ENCODE peak calls at places on chromosomes 1 and 21, in ten cellular contexts. One of them, this sample, is unnamed.

GRCh38 chr21:38327984-38328383 is 71.2 kb downstream of the KCNJ15 start:
- DNase-seq in adrenal gland: no peak
- DNase-seq in WERI-Rb-1: no peak
- DNase-seq in fibroblast of gingiva: no peak
- DNase-seq in stimulated activated CD4-positive, alpha-beta T cell treated with anti-CD3 and anti-CD28 coated beads, Interleukin-12 subunit alpha, Interleukin-12 subunit beta, amount 100 ng/mL, for 4 hours: no peak
- DNase-seq in type B pancreatic cell: no peak
- DNase-seq in activated CD4-positive, alpha-beta memory T cell treated with anti-CD3 and anti-CD28 coated beads, Interleukin-2, amount 10 ng/mL, durations not matched to agents 7 days and 5 days: no peak
- DNase-seq in body of pancreas: no peak
- DNase-seq in fibroblast of lung: no peak
- DNase-seq in upper lobe of left lung: no peak
- DNase-seq in this sample: peak; percentile 70

GRCh38 chr1:25556791-25557476 is 13.5 kb downstream of the LDLRAP1 start:
- DNase-seq in adrenal gland: no peak
- DNase-seq in WERI-Rb-1: no peak
- DNase-seq in fibroblast of gingiva: no peak
- DNase-seq in stimulated activated CD4-positive, alpha-beta T cell treated with anti-CD3 and anti-CD28 coated beads, Interleukin-12 subunit alpha, Interleukin-12 subunit beta, amount 100 ng/mL, for 4 hours: no peak
- DNase-seq in type B pancreatic cell: no peak
- DNase-seq in activated CD4-positive, alpha-beta memory T cell treated with anti-CD3 and anti-CD28 coated beads, Interleukin-2, amount 10 ng/mL, durations not matched to agents 7 days and 5 days: peak; percentile 43
- DNase-seq in body of pancreas: no peak
- DNase-seq in fibroblast of lung: peak; percentile 57
- DNase-seq in upper lobe of left lung: peak; percentile 63
- DNase-seq in this sample: peak; percentile 68

GRCh38 chr1:202046227-202046626 is 35.8 kb downstream of the ELF3 start:
- DNase-seq in adrenal gland: no peak
- DNase-seq in WERI-Rb-1: no peak
- DNase-seq in fibroblast of gingiva: no peak
- DNase-seq in stimulated activated CD4-positive, alpha-beta T cell treated with anti-CD3 and anti-CD28 coated beads, Interleukin-12 subunit alpha, Interleukin-12 subunit beta, amount 100 ng/mL, for 4 hours: no peak
- DNase-seq in type B pancreatic cell: no peak
- DNase-seq in activated CD4-positive, alpha-beta memory T cell treated with anti-CD3 and anti-CD28 coated beads, Interleukin-2, amount 10 ng/mL, durations not matched to agents 7 days and 5 days: no peak
- DNase-seq in body of pancreas: peak; percentile 97
- DNase-seq in fibroblast of lung: no peak
- DNase-seq in upper lobe of left lung: peak; percentile 92
- DNase-seq in this sample: no peak

GRCh38 chr1:200153277-200154055 is 126.0 kb downstream of the NR5A2 start:
- DNase-seq in adrenal gland: no peak
- DNase-seq in WERI-Rb-1: no peak
- DNase-seq in fibroblast of gingiva: no peak
- DNase-seq in stimulated activated CD4-positive, alpha-beta T cell treated with anti-CD3 and anti-CD28 coated beads, Interleukin-12 subunit alpha, Interleukin-12 subunit beta, amount 100 ng/mL, for 4 hours: peak; percentile 32
- DNase-seq in type B pancreatic cell: no peak
- DNase-seq in activated CD4-positive, alpha-beta memory T cell treated with anti-CD3 and anti-CD28 coated beads, Interleukin-2, amount 10 ng/mL, durations not matched to agents 7 days and 5 days: peak; percentile 45
- DNase-seq in body of pancreas: no peak
- DNase-seq in fibroblast of lung: no peak
- DNase-seq in upper lobe of left lung: no peak
- DNase-seq in this sample: no peak

GRCh38 chr1:63945943-63946342 is 172.1 kb downstream of the ROR1 start:
- DNase-seq in adrenal gland: no peak
- DNase-seq in WERI-Rb-1: no peak
- DNase-seq in fibroblast of gingiva: no peak
- DNase-seq in stimulated activated CD4-positive, alpha-beta T cell treated with anti-CD3 and anti-CD28 coated beads, Interleukin-12 subunit alpha, Interleukin-12 subunit beta, amount 100 ng/mL, for 4 hours: no peak
- DNase-seq in type B pancreatic cell: no peak
- DNase-seq in activated CD4-positive, alpha-beta memory T cell treated with anti-CD3 and anti-CD28 coated beads, Interleukin-2, amount 10 ng/mL, durations not matched to agents 7 days and 5 days: no peak
- DNase-seq in body of pancreas: no peak
- DNase-seq in fibroblast of lung: no peak
- DNase-seq in upper lobe of left lung: no peak
- DNase-seq in this sample: no peak

GRCh38 chr1:31445951-31446350 is 32.9 kb downstream of the SERINC2 start:
- DNase-seq in adrenal gland: no peak
- DNase-seq in WERI-Rb-1: no peak
- DNase-seq in fibroblast of gingiva: no peak
- DNase-seq in stimulated activated CD4-positive, alpha-beta T cell treated with anti-CD3 and anti-CD28 coated beads, Interleukin-12 subunit alpha, Interleukin-12 subunit beta, amount 100 ng/mL, for 4 hours: no peak
- DNase-seq in type B pancreatic cell: no peak
- DNase-seq in activated CD4-positive, alpha-beta memory T cell treated with anti-CD3 and anti-CD28 coated beads, Interleukin-2, amount 10 ng/mL, durations not matched to agents 7 days and 5 days: no peak
- DNase-seq in body of pancreas: no peak
- DNase-seq in fibroblast of lung: no peak
- DNase-seq in upper lobe of left lung: no peak
- DNase-seq in this sample: no peak

GRCh38 chr1:10625076-10625475 is 150.3 kb downstream of the PEX14 start:
- DNase-seq in adrenal gland: no peak
- DNase-seq in WERI-Rb-1: no peak
- DNase-seq in fibroblast of gingiva: no peak
- DNase-seq in stimulated activated CD4-positive, alpha-beta T cell treated with anti-CD3 and anti-CD28 coated beads, Interleukin-12 subunit alpha, Interleukin-12 subunit beta, amount 100 ng/mL, for 4 hours: no peak
- DNase-seq in type B pancreatic cell: no peak
- DNase-seq in activated CD4-positive, alpha-beta memory T cell treated with anti-CD3 and anti-CD28 coated beads, Interleukin-2, amount 10 ng/mL, durations not matched to agents 7 days and 5 days: no peak
- DNase-seq in body of pancreas: no peak
- DNase-seq in fibroblast of lung: no peak
- DNase-seq in upper lobe of left lung: peak; percentile 20
- DNase-seq in this sample: no peak

GRCh38 chr1:69657976-69658375 is 90.3 kb downstream of the LRRC7 start:
- DNase-seq in adrenal gland: no peak
- DNase-seq in WERI-Rb-1: no peak
- DNase-seq in fibroblast of gingiva: no peak
- DNase-seq in stimulated activated CD4-positive, alpha-beta T cell treated with anti-CD3 and anti-CD28 coated beads, Interleukin-12 subunit alpha, Interleukin-12 subunit beta, amount 100 ng/mL, for 4 hours: no peak
- DNase-seq in type B pancreatic cell: no peak
- DNase-seq in activated CD4-positive, alpha-beta memory T cell treated with anti-CD3 and anti-CD28 coated beads, Interleukin-2, amount 10 ng/mL, durations not matched to agents 7 days and 5 days: no peak
- DNase-seq in body of pancreas: no peak
- DNase-seq in fibroblast of lung: peak; percentile 8
- DNase-seq in upper lobe of left lung: no peak
- DNase-seq in this sample: no peak

GRCh38 chr1:93000751-93001175 is 39.5 kb upstream of the DIPK1A start:
- DNase-seq in adrenal gland: no peak
- DNase-seq in WERI-Rb-1: no peak
- DNase-seq in fibroblast of gingiva: no peak
- DNase-seq in stimulated activated CD4-positive, alpha-beta T cell treated with anti-CD3 and anti-CD28 coated beads, Interleukin-12 subunit alpha, Interleukin-12 subunit beta, amount 100 ng/mL, for 4 hours: no peak
- DNase-seq in type B pancreatic cell: no peak
- DNase-seq in activated CD4-positive, alpha-beta memory T cell treated with anti-CD3 and anti-CD28 coated beads, Interleukin-2, amount 10 ng/mL, durations not matched to agents 7 days and 5 days: no peak
- DNase-seq in body of pancreas: no peak
- DNase-seq in fibroblast of lung: no peak
- DNase-seq in upper lobe of left lung: no peak
- DNase-seq in this sample: no peak

GRCh38 chr21:17679002-17679600 is 66.4 kb upstream of the BTG3 start:
- DNase-seq in adrenal gland: no peak
- DNase-seq in WERI-Rb-1: no peak
- DNase-seq in fibroblast of gingiva: peak; percentile 61
- DNase-seq in stimulated activated CD4-positive, alpha-beta T cell treated with anti-CD3 and anti-CD28 coated beads, Interleukin-12 subunit alpha, Interleukin-12 subunit beta, amount 100 ng/mL, for 4 hours: no peak
- DNase-seq in type B pancreatic cell: no peak
- DNase-seq in activated CD4-positive, alpha-beta memory T cell treated with anti-CD3 and anti-CD28 coated beads, Interleukin-2, amount 10 ng/mL, durations not matched to agents 7 days and 5 days: no peak
- DNase-seq in body of pancreas: no peak
- DNase-seq in fibroblast of lung: peak; percentile 83
- DNase-seq in upper lobe of left lung: no peak
- DNase-seq in this sample: peak; percentile 70

GRCh38 chr1:234925440-234926251 is 203.0 kb downstream of the TOMM20 start:
- DNase-seq in adrenal gland: peak; percentile 71
- DNase-seq in WERI-Rb-1: no peak
- DNase-seq in fibroblast of gingiva: peak; percentile 96
- DNase-seq in stimulated activated CD4-positive, alpha-beta T cell treated with anti-CD3 and anti-CD28 coated beads, Interleukin-12 subunit alpha, Interleukin-12 subunit beta, amount 100 ng/mL, for 4 hours: no peak
- DNase-seq in type B pancreatic cell: no peak
- DNase-seq in activated CD4-positive, alpha-beta memory T cell treated with anti-CD3 and anti-CD28 coated beads, Interleukin-2, amount 10 ng/mL, durations not matched to agents 7 days and 5 days: no peak
- DNase-seq in body of pancreas: no peak
- DNase-seq in fibroblast of lung: peak; percentile 98
- DNase-seq in upper lobe of left lung: no peak
- DNase-seq in this sample: peak; percentile 100

GRCh38 chr21:46131721-46132651 is 23.4 kb downstream of the FTCD start:
- DNase-seq in adrenal gland: no peak
- DNase-seq in WERI-Rb-1: no peak
- DNase-seq in fibroblast of gingiva: peak; percentile 39
- DNase-seq in stimulated activated CD4-positive, alpha-beta T cell treated with anti-CD3 and anti-CD28 coated beads, Interleukin-12 subunit alpha, Interleukin-12 subunit beta, amount 100 ng/mL, for 4 hours: no peak
- DNase-seq in type B pancreatic cell: no peak
- DNase-seq in activated CD4-positive, alpha-beta memory T cell treated with anti-CD3 and anti-CD28 coated beads, Interleukin-2, amount 10 ng/mL, durations not matched to agents 7 days and 5 days: no peak
- DNase-seq in body of pancreas: no peak
- DNase-seq in fibroblast of lung: no peak
- DNase-seq in upper lobe of left lung: no peak
- DNase-seq in this sample: no peak

GRCh38 chr1:50163674-50164073 is 55.0 kb downstream of the ELAVL4 start:
- DNase-seq in adrenal gland: no peak
- DNase-seq in WERI-Rb-1: no peak
- DNase-seq in fibroblast of gingiva: no peak
- DNase-seq in stimulated activated CD4-positive, alpha-beta T cell treated with anti-CD3 and anti-CD28 coated beads, Interleukin-12 subunit alpha, Interleukin-12 subunit beta, amount 100 ng/mL, for 4 hours: no peak
- DNase-seq in type B pancreatic cell: no peak
- DNase-seq in activated CD4-positive, alpha-beta memory T cell treated with anti-CD3 and anti-CD28 coated beads, Interleukin-2, amount 10 ng/mL, durations not matched to agents 7 days and 5 days: no peak
- DNase-seq in body of pancreas: no peak
- DNase-seq in fibroblast of lung: no peak
- DNase-seq in upper lobe of left lung: no peak
- DNase-seq in this sample: no peak

GRCh38 chr1:8061210-8061609 is 35.1 kb upstream of the ERRFI1 start:
- DNase-seq in adrenal gland: peak; percentile 20
- DNase-seq in WERI-Rb-1: no peak
- DNase-seq in fibroblast of gingiva: peak; percentile 95
- DNase-seq in stimulated activated CD4-positive, alpha-beta T cell treated with anti-CD3 and anti-CD28 coated beads, Interleukin-12 subunit alpha, Interleukin-12 subunit beta, amount 100 ng/mL, for 4 hours: no peak
- DNase-seq in type B pancreatic cell: no peak
- DNase-seq in activated CD4-positive, alpha-beta memory T cell treated with anti-CD3 and anti-CD28 coated beads, Interleukin-2, amount 10 ng/mL, durations not matched to agents 7 days and 5 days: no peak
- DNase-seq in body of pancreas: peak; percentile 60
- DNase-seq in fibroblast of lung: peak; percentile 96
- DNase-seq in upper lobe of left lung: peak; percentile 63
- DNase-seq in this sample: peak; percentile 99

GRCh38 chr1:227526524-227526923 is 36.8 kb upstream of the ZNF678 start:
- DNase-seq in adrenal gland: no peak
- DNase-seq in WERI-Rb-1: no peak
- DNase-seq in fibroblast of gingiva: no peak
- DNase-seq in stimulated activated CD4-positive, alpha-beta T cell treated with anti-CD3 and anti-CD28 coated beads, Interleukin-12 subunit alpha, Interleukin-12 subunit beta, amount 100 ng/mL, for 4 hours: no peak
- DNase-seq in type B pancreatic cell: no peak
- DNase-seq in activated CD4-positive, alpha-beta memory T cell treated with anti-CD3 and anti-CD28 coated beads, Interleukin-2, amount 10 ng/mL, durations not matched to agents 7 days and 5 days: no peak
- DNase-seq in body of pancreas: no peak
- DNase-seq in fibroblast of lung: no peak
- DNase-seq in upper lobe of left lung: no peak
- DNase-seq in this sample: no peak

GRCh38 chr1:218945050-218945449 is 228.6 kb upstream of the LYPLAL1 start:
- DNase-seq in adrenal gland: no peak
- DNase-seq in WERI-Rb-1: no peak
- DNase-seq in fibroblast of gingiva: peak; percentile 45
- DNase-seq in stimulated activated CD4-positive, alpha-beta T cell treated with anti-CD3 and anti-CD28 coated beads, Interleukin-12 subunit alpha, Interleukin-12 subunit beta, amount 100 ng/mL, for 4 hours: no peak
- DNase-seq in type B pancreatic cell: no peak
- DNase-seq in activated CD4-positive, alpha-beta memory T cell treated with anti-CD3 and anti-CD28 coated beads, Interleukin-2, amount 10 ng/mL, durations not matched to agents 7 days and 5 days: no peak
- DNase-seq in body of pancreas: no peak
- DNase-seq in fibroblast of lung: peak; percentile 34
- DNase-seq in upper lobe of left lung: no peak
- DNase-seq in this sample: peak; percentile 55

GRCh38 chr1:235831148-235831547 is 35.6 kb downstream of the LYST start:
- DNase-seq in adrenal gland: peak; percentile 31
- DNase-seq in WERI-Rb-1: no peak
- DNase-seq in fibroblast of gingiva: peak; percentile 78
- DNase-seq in stimulated activated CD4-positive, alpha-beta T cell treated with anti-CD3 and anti-CD28 coated beads, Interleukin-12 subunit alpha, Interleukin-12 subunit beta, amount 100 ng/mL, for 4 hours: no peak
- DNase-seq in type B pancreatic cell: no peak
- DNase-seq in activated CD4-positive, alpha-beta memory T cell treated with anti-CD3 and anti-CD28 coated beads, Interleukin-2, amount 10 ng/mL, durations not matched to agents 7 days and 5 days: peak; percentile 21
- DNase-seq in body of pancreas: no peak
- DNase-seq in fibroblast of lung: peak; percentile 69
- DNase-seq in upper lobe of left lung: peak; percentile 60
- DNase-seq in this sample: peak; percentile 32

GRCh38 chr1:35544976-35545375 is 12.2 kb downstream of the KIAA0319L start:
- DNase-seq in adrenal gland: peak; percentile 72
- DNase-seq in WERI-Rb-1: peak; percentile 77
- DNase-seq in fibroblast of gingiva: peak; percentile 68
- DNase-seq in stimulated activated CD4-positive, alpha-beta T cell treated with anti-CD3 and anti-CD28 coated beads, Interleukin-12 subunit alpha, Interleukin-12 subunit beta, amount 100 ng/mL, for 4 hours: no peak
- DNase-seq in type B pancreatic cell: no peak
- DNase-seq in activated CD4-positive, alpha-beta memory T cell treated with anti-CD3 and anti-CD28 coated beads, Interleukin-2, amount 10 ng/mL, durations not matched to agents 7 days and 5 days: peak; percentile 59
- DNase-seq in body of pancreas: peak; percentile 73
- DNase-seq in fibroblast of lung: peak; percentile 68
- DNase-seq in upper lobe of left lung: peak; percentile 78
- DNase-seq in this sample: peak; percentile 88

GRCh38 chr1:32406629-32407111 is 12.4 kb upstream of the BSDC1 start:
- DNase-seq in adrenal gland: no peak
- DNase-seq in WERI-Rb-1: peak; percentile 44
- DNase-seq in fibroblast of gingiva: no peak
- DNase-seq in stimulated activated CD4-positive, alpha-beta T cell treated with anti-CD3 and anti-CD28 coated beads, Interleukin-12 subunit alpha, Interleukin-12 subunit beta, amount 100 ng/mL, for 4 hours: no peak
- DNase-seq in type B pancreatic cell: no peak
- DNase-seq in activated CD4-positive, alpha-beta memory T cell treated with anti-CD3 and anti-CD28 coated beads, Interleukin-2, amount 10 ng/mL, durations not matched to agents 7 days and 5 days: no peak
- DNase-seq in body of pancreas: peak; percentile 13
- DNase-seq in fibroblast of lung: no peak
- DNase-seq in upper lobe of left lung: no peak
- DNase-seq in this sample: no peak

GRCh38 chr1:75472971-75473603 is 137.8 kb downstream of the SLC44A5 start:
- DNase-seq in adrenal gland: no peak
- DNase-seq in WERI-Rb-1: no peak
- DNase-seq in fibroblast of gingiva: peak; percentile 39
- DNase-seq in stimulated activated CD4-positive, alpha-beta T cell treated with anti-CD3 and anti-CD28 coated beads, Interleukin-12 subunit alpha, Interleukin-12 subunit beta, amount 100 ng/mL, for 4 hours: no peak
- DNase-seq in type B pancreatic cell: no peak
- DNase-seq in activated CD4-positive, alpha-beta memory T cell treated with anti-CD3 and anti-CD28 coated beads, Interleukin-2, amount 10 ng/mL, durations not matched to agents 7 days and 5 days: no peak
- DNase-seq in body of pancreas: no peak
- DNase-seq in fibroblast of lung: no peak
- DNase-seq in upper lobe of left lung: no peak
- DNase-seq in this sample: no peak

GRCh38 chr1:21956720-21957552 is 19.8 kb upstream of the HSPG2 start:
- DNase-seq in adrenal gland: peak; percentile 79
- DNase-seq in WERI-Rb-1: peak; percentile 75
- DNase-seq in fibroblast of gingiva: no peak
- DNase-seq in stimulated activated CD4-positive, alpha-beta T cell treated with anti-CD3 and anti-CD28 coated beads, Interleukin-12 subunit alpha, Interleukin-12 subunit beta, amount 100 ng/mL, for 4 hours: peak; percentile 20
- DNase-seq in type B pancreatic cell: no peak
- DNase-seq in activated CD4-positive, alpha-beta memory T cell treated with anti-CD3 and anti-CD28 coated beads, Interleukin-2, amount 10 ng/mL, durations not matched to agents 7 days and 5 days: peak; percentile 23
- DNase-seq in body of pancreas: peak; percentile 92
- DNase-seq in fibroblast of lung: peak; percentile 58
- DNase-seq in upper lobe of left lung: peak; percentile 91
- DNase-seq in this sample: peak; percentile 68

GRCh38 chr1:37515185-37516034 is 844 bp upstream of the MEAF6 start:
- DNase-seq in adrenal gland: no peak
- DNase-seq in WERI-Rb-1: no peak
- DNase-seq in fibroblast of gingiva: no peak
- DNase-seq in stimulated activated CD4-positive, alpha-beta T cell treated with anti-CD3 and anti-CD28 coated beads, Interleukin-12 subunit alpha, Interleukin-12 subunit beta, amount 100 ng/mL, for 4 hours: no peak
- DNase-seq in type B pancreatic cell: no peak
- DNase-seq in activated CD4-positive, alpha-beta memory T cell treated with anti-CD3 and anti-CD28 coated beads, Interleukin-2, amount 10 ng/mL, durations not matched to agents 7 days and 5 days: no peak
- DNase-seq in body of pancreas: no peak
- DNase-seq in fibroblast of lung: no peak
- DNase-seq in upper lobe of left lung: no peak
- DNase-seq in this sample: no peak

GRCh38 chr1:42146916-42147320 is 6.3 kb upstream of the GUCA2B start:
- DNase-seq in adrenal gland: peak; percentile 71
- DNase-seq in WERI-Rb-1: peak; percentile 77
- DNase-seq in fibroblast of gingiva: peak; percentile 23
- DNase-seq in stimulated activated CD4-positive, alpha-beta T cell treated with anti-CD3 and anti-CD28 coated beads, Interleukin-12 subunit alpha, Interleukin-12 subunit beta, amount 100 ng/mL, for 4 hours: peak; percentile 67
- DNase-seq in type B pancreatic cell: peak; percentile 76
- DNase-seq in activated CD4-positive, alpha-beta memory T cell treated with anti-CD3 and anti-CD28 coated beads, Interleukin-2, amount 10 ng/mL, durations not matched to agents 7 days and 5 days: peak; percentile 73
- DNase-seq in body of pancreas: peak; percentile 97
- DNase-seq in fibroblast of lung: peak; percentile 53
- DNase-seq in upper lobe of left lung: peak; percentile 82
- DNase-seq in this sample: peak; percentile 38

GRCh38 chr1:182552527-182552926 is 36.5 kb downstream of the RNASEL start:
- DNase-seq in adrenal gland: no peak
- DNase-seq in WERI-Rb-1: no peak
- DNase-seq in fibroblast of gingiva: no peak
- DNase-seq in stimulated activated CD4-positive, alpha-beta T cell treated with anti-CD3 and anti-CD28 coated beads, Interleukin-12 subunit alpha, Interleukin-12 subunit beta, amount 100 ng/mL, for 4 hours: no peak
- DNase-seq in type B pancreatic cell: no peak
- DNase-seq in activated CD4-positive, alpha-beta memory T cell treated with anti-CD3 and anti-CD28 coated beads, Interleukin-2, amount 10 ng/mL, durations not matched to agents 7 days and 5 days: no peak
- DNase-seq in body of pancreas: no peak
- DNase-seq in fibroblast of lung: no peak
- DNase-seq in upper lobe of left lung: no peak
- DNase-seq in this sample: no peak

GRCh38 chr1:166145496-166145895 is 21.3 kb downstream of the FAM78B start:
- DNase-seq in adrenal gland: no peak
- DNase-seq in WERI-Rb-1: no peak
- DNase-seq in fibroblast of gingiva: no peak
- DNase-seq in stimulated activated CD4-positive, alpha-beta T cell treated with anti-CD3 and anti-CD28 coated beads, Interleukin-12 subunit alpha, Interleukin-12 subunit beta, amount 100 ng/mL, for 4 hours: no peak
- DNase-seq in type B pancreatic cell: no peak
- DNase-seq in activated CD4-positive, alpha-beta memory T cell treated with anti-CD3 and anti-CD28 coated beads, Interleukin-2, amount 10 ng/mL, durations not matched to agents 7 days and 5 days: no peak
- DNase-seq in body of pancreas: no peak
- DNase-seq in fibroblast of lung: no peak
- DNase-seq in upper lobe of left lung: no peak
- DNase-seq in this sample: no peak

GRCh38 chr1:7991504-7992440 is 30.3 kb downstream of the PARK7 start:
- DNase-seq in adrenal gland: no peak
- DNase-seq in WERI-Rb-1: no peak
- DNase-seq in fibroblast of gingiva: peak; percentile 78
- DNase-seq in stimulated activated CD4-positive, alpha-beta T cell treated with anti-CD3 and anti-CD28 coated beads, Interleukin-12 subunit alpha, Interleukin-12 subunit beta, amount 100 ng/mL, for 4 hours: no peak
- DNase-seq in type B pancreatic cell: no peak
- DNase-seq in activated CD4-positive, alpha-beta memory T cell treated with anti-CD3 and anti-CD28 coated beads, Interleukin-2, amount 10 ng/mL, durations not matched to agents 7 days and 5 days: no peak
- DNase-seq in body of pancreas: no peak
- DNase-seq in fibroblast of lung: peak; percentile 15
- DNase-seq in upper lobe of left lung: no peak
- DNase-seq in this sample: peak; percentile 56

GRCh38 chr1:234768171-234768568 is 158.2 kb upstream of the IRF2BP2 start:
- DNase-seq in adrenal gland: no peak
- DNase-seq in WERI-Rb-1: peak; percentile 6
- DNase-seq in fibroblast of gingiva: no peak
- DNase-seq in stimulated activated CD4-positive, alpha-beta T cell treated with anti-CD3 and anti-CD28 coated beads, Interleukin-12 subunit alpha, Interleukin-12 subunit beta, amount 100 ng/mL, for 4 hours: no peak
- DNase-seq in type B pancreatic cell: no peak
- DNase-seq in activated CD4-positive, alpha-beta memory T cell treated with anti-CD3 and anti-CD28 coated beads, Interleukin-2, amount 10 ng/mL, durations not matched to agents 7 days and 5 days: no peak
- DNase-seq in body of pancreas: no peak
- DNase-seq in fibroblast of lung: no peak
- DNase-seq in upper lobe of left lung: no peak
- DNase-seq in this sample: no peak

GRCh38 chr21:19321688-19322087 is 918.1 kb upstream of the TMPRSS15 start:
- DNase-seq in adrenal gland: no peak
- DNase-seq in WERI-Rb-1: no peak
- DNase-seq in fibroblast of gingiva: no peak
- DNase-seq in stimulated activated CD4-positive, alpha-beta T cell treated with anti-CD3 and anti-CD28 coated beads, Interleukin-12 subunit alpha, Interleukin-12 subunit beta, amount 100 ng/mL, for 4 hours: no peak
- DNase-seq in type B pancreatic cell: no peak
- DNase-seq in activated CD4-positive, alpha-beta memory T cell treated with anti-CD3 and anti-CD28 coated beads, Interleukin-2, amount 10 ng/mL, durations not matched to agents 7 days and 5 days: no peak
- DNase-seq in body of pancreas: no peak
- DNase-seq in fibroblast of lung: no peak
- DNase-seq in upper lobe of left lung: no peak
- DNase-seq in this sample: peak; percentile 7